ENCODE peak calls at places on chromosomes 5 and 9, in eight cellular contexts. X is right cardiac atrium; H is uterus; P is NCI-H1105; E is CD8-positive, alpha-beta memory T cell; Y is fibroblast of lung; U is stimulated activated CD4-positive, alpha-beta T cell treated with anti-CD3 and anti-CD28 coated beads, Interleukin-1b, Interleukin-23, amount 100 ng/mL, for 24 hours; K is kidney tubule cell. A is an unnamed sample.

GRCh38 chr5:16546712-16547111 is 70.1 kb downstream of the RETREG1 start:
- DNase-seq in X (no peak), H (no peak), P (no peak), E (no peak), Y (no peak), U (no peak), K (peak), A (no peak)

GRCh38 chr5:82275267-82275664 is 2.9 kb downstream of the RPS23 start:
- DNase-seq in X (no peak), H (no peak), P (no peak), E (no peak), Y (no peak), U (no peak), K (peak), A (no peak)

GRCh38 chr9:114696814-114697544 is 15.0 kb upstream of the TEX48 start:
- DNase-seq in X (no peak), H (no peak), P (no peak), E (no peak), Y (peak), U (no peak), K (peak), A (no peak)

GRCh38 chr5:167602077-167602476 is 689.4 kb upstream of the WWC1 start:
- DNase-seq in X (no peak), H (no peak), P (no peak), E (no peak), Y (peak), U (no peak), K (no peak), A (no peak)

GRCh38 chr9:88808019-88808656 is 183.1 kb upstream of the S1PR3 start:
- DNase-seq in X (no peak), H (no peak), P (no peak), E (no peak), Y (no peak), U (no peak), K (no peak), A (no peak)

GRCh38 chr5:164921722-164922121 is 1416.3 kb downstream of the MAT2B start:
- DNase-seq in X (no peak), H (no peak), P (no peak), E (no peak), Y (no peak), U (no peak), K (no peak), A (no peak)

GRCh38 chr5:137405393-137405792 is 93.7 kb downstream of the SPOCK1 start:
- DNase-seq in X (no peak), H (no peak), P (no peak), E (no peak), Y (no peak), U (no peak), K (no peak), A (no peak)

GRCh38 chr9:89144242-89144641 is 34.4 kb downstream of the SHC3 start:
- DNase-seq in X (no peak), H (no peak), P (no peak), E (no peak), Y (peak), U (no peak), K (no peak), A (no peak)

GRCh38 chr5:32320576-32320975 is 7.8 kb upstream of the MTMR12 start:
- DNase-seq in X (no peak), H (no peak), P (no peak), E (no peak), Y (no peak), U (no peak), K (no peak), A (no peak)

A was measured in ureter.